ENCODE peak calls at places on chromosomes 6 and 20, in six cellular contexts. Y is heart left ventricle, C is posterior cingulate gyrus, B is fibroblast of mammary gland, O is NCI-H2029, E is endothelial cell. Z is an unnamed sample.

GRCh38 chr20:9214676-9215075 is 145.8 kb downstream of the PLCB4 start:
- DNase-seq in Y (no peak), C (no peak), B (peak; percentile 96), O (no peak), E (no peak), Z (no peak)

GRCh38 chr6:110776413-110776812 is 38.9 kb downstream of the CDK19 start:
- DNase-seq in Y (no peak), C (no peak), B (no peak), O (no peak), E (no peak), Z (no peak)

GRCh38 chr20:2626853-2627541 is 25.4 kb upstream of the NOP56 start:
- DNase-seq in Y (no peak), C (no peak), B (peak; percentile 91), O (peak; percentile 5), E (no peak), Z (peak; percentile 74)

GRCh38 chr20:40176442-40176841 is 512.6 kb downstream of the MAFB start:
- DNase-seq in Y (no peak), C (no peak), B (no peak), O (no peak), E (no peak), Z (no peak)

GRCh38 chr20:49701313-49701731 is 12.4 kb downstream of the B4GALT5 start:
- DNase-seq in Y (no peak), C (no peak), B (peak; percentile 52), O (peak; percentile 38), E (no peak), Z (no peak)

GRCh38 chr6:149863846-149864577 is at the start of gene LRP11:
- DNase-seq in Y (peak; percentile 87), C (peak; percentile 88), B (peak; percentile 78), O (peak; percentile 46), E (peak; percentile 89), Z (peak; percentile 90)

GRCh38 chr6:112014483-112014882 is 39.4 kb upstream of the CCN6 start:
- DNase-seq in Y (no peak), C (no peak), B (peak; percentile 70), O (no peak), E (no peak), Z (no peak)

GRCh38 chr6:38846361-38846760 is 131.2 kb downstream of the DNAH8 start:
- DNase-seq in Y (no peak), C (no peak), B (no peak), O (no peak), E (no peak), Z (no peak)

GRCh38 chr20:53009979-53010735 is 38.0 kb downstream of the TSHZ2 start:
- DNase-seq in Y (no peak), C (no peak), B (no peak), O (no peak), E (no peak), Z (no peak)

GRCh38 chr6:26029857-26030653 is 57.2 kb upstream of the HFE start:
- DNase-seq in Y (no peak), C (no peak), B (no peak), O (no peak), E (no peak), Z (no peak)

GRCh38 chr20:50153153-50153499 is 397 bp downstream of the PEDS1 start:
- DNase-seq in Y (no peak), C (no peak), B (no peak), O (no peak), E (no peak), Z (no peak)

GRCh38 chr6:127385668-127386385 is 42.4 kb upstream of the ECHDC1 start:
- DNase-seq in Y (no peak), C (no peak), B (no peak), O (no peak), E (no peak), Z (no peak)

GRCh38 chr6:163919652-163920051 is 505.1 kb downstream of the QKI start:
- DNase-seq in Y (no peak), C (no peak), B (no peak), O (no peak), E (no peak), Z (no peak)

GRCh38 chr6:33661118-33661838 is 40.2 kb downstream of the ITPR3 start:
- DNase-seq in Y (no peak), C (no peak), B (no peak), O (peak; percentile 60), E (no peak), Z (no peak)

GRCh38 chr20:31859266-31859997 is 10.9 kb downstream of the DUSP15 start:
- DNase-seq in Y (no peak), C (no peak), B (no peak), O (no peak), E (no peak), Z (no peak)

GRCh38 chr6:46269447-46270229 is 98.9 kb upstream of the ENPP5 start:
- DNase-seq in Y (peak; percentile 71), C (peak; percentile 43), B (no peak), O (no peak), E (no peak), Z (no peak)

GRCh38 chr20:35561268-35561667 is 19.4 kb downstream of the ERGIC3 start:
- DNase-seq in Y (no peak), C (no peak), B (peak; percentile 34), O (peak; percentile 48), E (peak; percentile 25), Z (no peak)

GRCh38 chr6:73525546-73526330 is 4.9 kb upstream of the EEF1A1 start:
- DNase-seq in Y (no peak), C (no peak), B (no peak), O (no peak), E (no peak), Z (no peak)

GRCh38 chr20:40683221-40683893 is 5.7 kb downstream of the MAFB start:
- DNase-seq in Y (peak; percentile 60), C (no peak), B (no peak), O (no peak), E (peak; percentile 42), Z (peak; percentile 34)

GRCh38 chr6:3722785-3723184 is 28.7 kb downstream of the PXDC1 start:
- DNase-seq in Y (no peak), C (no peak), B (no peak), O (no peak), E (no peak), Z (no peak)

Z was measured in left colon.